ENCODE peak calls at places on chromosomes 12 and 14, in ten cellular contexts. O is dorsolateral prefrontal cortex; C is prostate gland; H is naive thymus-derived CD4-positive, alpha-beta T cell; Z is lower lobe of right lung; F is mesenchymal stem cell; K is neural progenitor cell; U is DND-41; L is AG04450; B is effector memory CD4-positive, alpha-beta T cell. E is an unnamed sample. For H3K27me3, the result is how much of the 10 kb centered on the place peaks cover.

GRCh38 chr14:20671597-20672283 is 12.6 kb upstream of the RNASE4 start:
- DNase-seq in O (no peak), Z (no peak), C (peak), K (no peak), U (no peak), L (no peak), H (no peak), B (no peak), F (no peak), E (no peak)

GRCh38 chr12:56787498-56787897 is 24.4 kb downstream of the HSD17B6 start:
- DNase-seq in H (no peak), O (no peak), U (no peak), C (no peak), K (no peak), L (no peak), B (no peak), Z (no peak), F (no peak), E (no peak)

GRCh38 chr14:74569387-74569786 is 42.6 kb downstream of the LTBP2 start:
- DNase-seq in B (no peak), K (no peak), U (no peak), C (no peak), L (no peak), H (no peak), O (no peak), Z (no peak), F (no peak), E (no peak)

GRCh38 chr12:57231276-57232021 is 1.9 kb downstream of the SHMT2 start:
- DNase-seq in L (no peak), U (no peak), H (no peak), K (no peak), C (no peak), F (no peak), O (no peak), Z (peak), B (no peak), E (no peak)

GRCh38 chr12:46124848-46125619 is 134.7 kb upstream of the SCAF11 start:
- DNase-seq in B (peak), U (peak), C (peak), L (peak), Z (no peak), H (peak), F (peak), K (peak), O (peak), E (peak)

GRCh38 chr12:32549675-32550079 is 129.4 kb upstream of the DNM1L start:
- DNase-seq in L (no peak), C (no peak), U (no peak), B (no peak), H (no peak), F (peak), O (peak), K (peak), Z (no peak), E (no peak)

GRCh38 chr12:104064842-104065441 is 611 bp downstream of the HCFC2 start:
- DNase-seq in K (peak), F (peak), U (no peak), L (no peak), C (peak), B (no peak), O (peak), Z (peak), H (no peak), E (no peak)

GRCh38 chr12:66302827-66303169 is 505 bp downstream of the HELB start:
- DNase-seq in F (no peak), H (no peak), L (no peak), B (no peak), Z (no peak), O (no peak), C (no peak), K (no peak), U (no peak), E (no peak)

GRCh38 chr12:40946612-40947194 is 241.4 kb upstream of the PDZRN4 start:
- DNase-seq in H (peak), B (no peak), C (no peak), F (peak), L (no peak), K (peak), Z (no peak), U (no peak), O (no peak), E (no peak)

GRCh38 chr14:71695603-71696350 is 236.5 kb upstream of the RGS6 start:
- DNase-seq in H (no peak), K (no peak), C (no peak), O (no peak), U (no peak), B (no peak), F (no peak), L (no peak), Z (no peak), E (no peak)

GRCh38 chr12:27614866-27615265 is 81.4 kb upstream of the REP15 start:
- DNase-seq in O (no peak), L (no peak), Z (no peak), K (no peak), F (no peak), B (no peak), H (no peak), C (no peak), U (no peak), E (no peak)

GRCh38 chr12:88922816-88923215 is 342.5 kb upstream of the KITLG start:
- DNase-seq in C (no peak), K (no peak), O (no peak), L (no peak), H (no peak), F (no peak), U (no peak), B (no peak), Z (no peak), E (no peak)

DNA sequence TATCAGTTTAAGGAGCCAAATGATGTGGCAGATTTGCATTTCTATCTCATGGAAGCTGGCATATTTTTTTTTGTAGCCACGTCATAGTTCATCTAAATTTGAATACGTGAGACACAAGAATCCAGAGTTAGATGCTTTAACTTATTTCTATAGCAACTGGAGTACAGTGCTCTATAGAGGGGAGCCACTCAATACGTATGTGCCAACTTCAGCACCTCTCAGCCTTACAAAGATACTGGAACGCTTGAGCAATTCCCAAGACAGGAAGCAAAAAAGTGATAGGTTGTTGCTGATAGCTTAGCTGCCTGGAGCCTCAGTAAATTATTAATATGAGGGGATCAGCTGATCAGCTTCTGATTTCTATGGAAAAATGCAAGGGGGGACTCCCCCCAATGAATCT is 24.1 kb upstream of the PELI2 start:
- DNase-seq in B (no peak), F (no peak), L (no peak), C (no peak), Z (no peak), U (no peak), H (no peak), K (no peak), O (no peak), E (no peak)
- H3K27me3 ChIP-seq in B (under half), F (under half), L (under half), C (under half), Z (under half), U (under half), H (under half), K (under half), O (under half), E (under half)

GRCh38 chr14:79514700-79515099 is 696.6 kb downstream of the DIO2 start:
- DNase-seq in H (no peak), C (no peak), K (no peak), F (peak), Z (no peak), O (no peak), L (peak), U (no peak), B (no peak), E (no peak)
- H3K27me3 ChIP-seq in H (under half), C (under half), K (under half), F (under half), Z (under half), O (under half), L (under half), U (under half), B (under half), E (under half)

GRCh38 chr12:113474635-113475436 is 3.2 kb upstream of the LHX5 start:
- DNase-seq in O (no peak), L (no peak), F (no peak), C (no peak), H (no peak), K (peak), B (no peak), Z (no peak), U (no peak), E (no peak)

GRCh38 chr12:113471619-113472171 is at the start of gene LHX5:
- DNase-seq in H (no peak), F (no peak), O (no peak), Z (no peak), K (peak), B (no peak), U (no peak), L (no peak), C (no peak), E (no peak)

GRCh38 chr12:113472191-113473190 is 820 bp upstream of the LHX5 start:
- DNase-seq in H (no peak), L (no peak), O (no peak), B (no peak), F (no peak), Z (no peak), C (no peak), K (peak), U (no peak), E (no peak)

GRCh38 chr12:113473942-113474341 is 2.3 kb upstream of the LHX5 start:
- DNase-seq in H (no peak), L (no peak), U (no peak), B (no peak), C (no peak), Z (no peak), F (no peak), O (no peak), K (peak), E (no peak)

DNA sequence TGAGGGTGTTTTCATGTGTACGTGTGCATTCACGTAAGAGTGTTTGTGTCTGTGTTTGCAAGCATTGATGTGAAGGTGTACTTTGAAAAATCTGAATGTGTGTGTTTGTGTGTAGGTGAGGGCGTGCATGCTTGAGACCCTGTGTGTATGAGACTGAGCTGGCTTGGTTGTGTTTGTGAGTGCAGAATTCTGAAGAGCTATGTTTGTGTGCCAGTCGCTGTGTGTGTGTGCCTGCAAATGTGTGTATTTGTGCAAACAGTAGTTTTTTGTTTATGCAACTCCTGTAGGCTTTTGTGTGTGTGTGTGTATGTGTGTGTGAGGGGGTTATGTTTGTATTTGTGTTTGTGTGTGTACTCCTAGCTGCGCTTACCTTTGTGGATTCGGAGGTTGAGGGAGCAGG is 1.7 kb upstream of the LHX5 start:
- DNase-seq in Z (no peak), B (no peak), K (no peak), U (no peak), L (no peak), C (no peak), H (no peak), O (no peak), F (no peak), E (no peak)
- H3K27me3 ChIP-seq in Z (half or more), B (half or more), K (under half), U (under half), L (half or more), C (half or more), H (under half), O (half or more), F (half or more), E (half or more)

DNA sequence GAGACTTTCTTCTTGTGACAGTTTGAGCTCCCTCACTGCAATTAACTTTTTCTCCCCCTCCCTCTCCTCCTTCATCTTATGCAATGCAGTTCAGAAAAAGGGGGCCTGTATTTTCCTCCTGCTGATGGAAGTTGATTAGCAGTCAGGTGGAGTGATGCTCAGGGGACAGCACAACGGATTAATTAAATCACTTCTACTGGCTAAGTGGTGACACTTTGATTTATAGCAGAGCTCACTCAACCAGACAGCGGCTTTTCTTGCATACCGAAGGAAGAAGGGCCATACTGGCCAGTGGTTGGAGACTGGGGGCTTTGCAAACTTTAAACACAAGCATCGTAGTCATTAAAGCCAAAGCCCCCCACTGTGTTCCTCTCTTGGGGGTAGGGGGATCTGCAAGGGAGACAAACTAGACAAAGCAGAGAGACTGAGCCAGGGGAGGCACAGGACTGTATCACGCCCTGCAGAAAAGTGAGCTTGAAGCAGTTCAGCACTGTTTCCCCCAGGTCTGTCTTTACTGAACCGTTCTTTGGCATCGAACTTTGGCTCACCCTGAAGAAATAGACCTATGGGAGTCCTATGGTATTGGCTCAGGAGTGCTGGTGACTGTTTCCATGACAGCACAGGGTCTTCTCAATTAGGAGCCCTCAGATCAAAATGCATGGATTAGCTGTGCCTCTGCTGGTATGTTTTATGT is 47.7 kb downstream of the SPRING1 start:
- DNase-seq in C (no peak), B (no peak), L (no peak), H (no peak), K (peak), F (no peak), Z (no peak), U (no peak), O (no peak), E (no peak)
- H3K27me3 ChIP-seq in C (under half), B (under half), L (under half), H (under half), K (under half), F (under half), Z (under half), U (under half), O (under half), E (under half)

GRCh38 chr12:16610006-16610520 is 4.1 kb upstream of the LMO3 start:
- DNase-seq in B (no peak), C (no peak), U (no peak), L (no peak), Z (no peak), K (no peak), H (no peak), O (no peak), F (no peak), E (no peak)
- H3K27me3 ChIP-seq in B (under half), C (under half), U (under half), L (under half), Z (under half), K (half or more), H (under half), O (under half), F (under half), E (under half)

GRCh38 chr14:103058209-103059055 is 1.1 kb upstream of the CDC42BPB start:
- DNase-seq in O (no peak), H (no peak), B (no peak), C (no peak), F (peak), Z (no peak), U (no peak), K (no peak), L (no peak), E (no peak)

GRCh38 chr14:103056322-103057027 is 874 bp downstream of the CDC42BPB start:
- DNase-seq in O (no peak), K (peak), C (no peak), U (no peak), H (no peak), L (no peak), F (peak), B (no peak), Z (peak), E (peak)

GRCh38 chr14:103057372-103058208 is at the start of gene CDC42BPB:
- DNase-seq in F (peak), O (peak), B (peak), K (peak), L (peak), U (no peak), H (peak), C (peak), Z (peak), E (peak)

GRCh38 chr14:103055693-103056092 is 1.7 kb downstream of the CDC42BPB start:
- DNase-seq in F (peak), K (no peak), C (no peak), Z (no peak), L (no peak), U (no peak), H (no peak), O (no peak), B (no peak), E (no peak)

DNA sequence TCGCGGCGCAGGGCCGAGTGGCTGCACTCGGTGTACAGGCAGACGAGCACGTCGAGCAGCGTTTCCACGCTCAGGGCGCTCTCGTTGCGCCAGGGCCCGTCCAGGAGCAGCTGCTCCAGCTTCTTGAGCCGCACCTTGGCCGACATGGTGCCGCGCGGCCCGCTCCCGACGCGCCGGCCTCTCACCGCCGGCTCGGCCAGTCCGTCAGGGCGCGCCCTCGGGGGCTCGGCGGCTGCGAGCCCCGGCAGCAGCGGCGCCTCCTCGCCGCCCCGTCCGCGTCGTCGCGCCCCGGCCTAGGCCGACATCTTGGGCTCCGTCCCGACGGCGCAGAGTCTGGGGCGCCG is 349 bp downstream of the CDC42BPB start:
- DNase-seq in L (no peak), H (no peak), U (no peak), C (no peak), B (no peak), F (peak), K (no peak), O (no peak), Z (peak), E (no peak)
- H3K27me3 ChIP-seq in L (under half), H (under half), U (under half), C (under half), B (under half), F (under half), K (under half), O (under half), Z (under half), E (under half)

E was measured in heart right ventricle.